ENCODE peak calls at places on chromosomes 16 and 17, in six cellular contexts. One of them, this sample, is unnamed.

GRCh38 chr16:89691231-89691985 is 4.9 kb downstream of the CDK10 start:
- DNase-seq in effector CD4-positive, alpha-beta T cell: no peak
- DNase-seq in activated naive CD4-positive, alpha-beta T cell: no peak
- DNase-seq in nephron progenitor cell: no peak
- DNase-seq in LoVo: no peak
- DNase-seq in activated T-helper 1 cell treated with anti-CD3 and anti-CD28 coated beads, Interleukin-12 subunit alpha, Interleukin-12 subunit beta, Interleukin-2, Interleukin-4 antibody, amounts not matched to agents 30 ng/mL and 10 ng/mL and 1 ng/mL, durations not matched to agents 14 hours and 24 hours and 36 hours: no peak
- DNase-seq in this sample: no peak

GRCh38 chr17:76696763-76697701 is 13.7 kb downstream of the MXRA7 start:
- DNase-seq in activated naive CD4-positive, alpha-beta T cell: no peak
- DNase-seq in LoVo: no peak
- DNase-seq in nephron progenitor cell: no peak
- DNase-seq in effector CD4-positive, alpha-beta T cell: no peak
- DNase-seq in activated T-helper 1 cell treated with anti-CD3 and anti-CD28 coated beads, Interleukin-12 subunit alpha, Interleukin-12 subunit beta, Interleukin-2, Interleukin-4 antibody, amounts not matched to agents 30 ng/mL and 10 ng/mL and 1 ng/mL, durations not matched to agents 14 hours and 24 hours and 36 hours: no peak
- DNase-seq in this sample: no peak

GRCh38 chr16:89801800-89802199 is 14.6 kb downstream of the FANCA start:
- DNase-seq in LoVo: no peak
- DNase-seq in effector CD4-positive, alpha-beta T cell: no peak
- DNase-seq in nephron progenitor cell: no peak
- DNase-seq in activated naive CD4-positive, alpha-beta T cell: no peak
- DNase-seq in activated T-helper 1 cell treated with anti-CD3 and anti-CD28 coated beads, Interleukin-12 subunit alpha, Interleukin-12 subunit beta, Interleukin-2, Interleukin-4 antibody, amounts not matched to agents 30 ng/mL and 10 ng/mL and 1 ng/mL, durations not matched to agents 14 hours and 24 hours and 36 hours: no peak
- DNase-seq in this sample: no peak

GRCh38 chr16:69132424-69133252 is at the start of the genes CHTF8 and UTP4:
- DNase-seq in activated naive CD4-positive, alpha-beta T cell: peak; percentile 83
- DNase-seq in nephron progenitor cell: peak; percentile 90
- DNase-seq in LoVo: peak; percentile 84
- DNase-seq in activated T-helper 1 cell treated with anti-CD3 and anti-CD28 coated beads, Interleukin-12 subunit alpha, Interleukin-12 subunit beta, Interleukin-2, Interleukin-4 antibody, amounts not matched to agents 30 ng/mL and 10 ng/mL and 1 ng/mL, durations not matched to agents 14 hours and 24 hours and 36 hours: peak; percentile 88
- DNase-seq in effector CD4-positive, alpha-beta T cell: peak; percentile 80
- DNase-seq in this sample: peak; percentile 91

GRCh38 chr16:31402687-31403086 is 9.6 kb downstream of the ITGAD start:
- DNase-seq in effector CD4-positive, alpha-beta T cell: no peak
- DNase-seq in activated naive CD4-positive, alpha-beta T cell: no peak
- DNase-seq in activated T-helper 1 cell treated with anti-CD3 and anti-CD28 coated beads, Interleukin-12 subunit alpha, Interleukin-12 subunit beta, Interleukin-2, Interleukin-4 antibody, amounts not matched to agents 30 ng/mL and 10 ng/mL and 1 ng/mL, durations not matched to agents 14 hours and 24 hours and 36 hours: no peak
- DNase-seq in nephron progenitor cell: no peak
- DNase-seq in LoVo: no peak
- DNase-seq in this sample: peak; percentile 36

GRCh38 chr17:30547778-30548177 is 70.6 kb downstream of the GOSR1 start:
- DNase-seq in LoVo: no peak
- DNase-seq in activated naive CD4-positive, alpha-beta T cell: no peak
- DNase-seq in nephron progenitor cell: no peak
- DNase-seq in activated T-helper 1 cell treated with anti-CD3 and anti-CD28 coated beads, Interleukin-12 subunit alpha, Interleukin-12 subunit beta, Interleukin-2, Interleukin-4 antibody, amounts not matched to agents 30 ng/mL and 10 ng/mL and 1 ng/mL, durations not matched to agents 14 hours and 24 hours and 36 hours: no peak
- DNase-seq in effector CD4-positive, alpha-beta T cell: no peak
- DNase-seq in this sample: no peak

GRCh38 chr17:37092041-37092440 is 143.3 kb downstream of the AATF start:
- DNase-seq in LoVo: peak; percentile 28
- DNase-seq in nephron progenitor cell: no peak
- DNase-seq in activated naive CD4-positive, alpha-beta T cell: no peak
- DNase-seq in activated T-helper 1 cell treated with anti-CD3 and anti-CD28 coated beads, Interleukin-12 subunit alpha, Interleukin-12 subunit beta, Interleukin-2, Interleukin-4 antibody, amounts not matched to agents 30 ng/mL and 10 ng/mL and 1 ng/mL, durations not matched to agents 14 hours and 24 hours and 36 hours: no peak
- DNase-seq in effector CD4-positive, alpha-beta T cell: no peak
- DNase-seq in this sample: peak; percentile 42

GRCh38 chr17:73648543-73648820 is 4.2 kb upstream of the SDK2 start:
- DNase-seq in activated T-helper 1 cell treated with anti-CD3 and anti-CD28 coated beads, Interleukin-12 subunit alpha, Interleukin-12 subunit beta, Interleukin-2, Interleukin-4 antibody, amounts not matched to agents 30 ng/mL and 10 ng/mL and 1 ng/mL, durations not matched to agents 14 hours and 24 hours and 36 hours: no peak
- DNase-seq in activated naive CD4-positive, alpha-beta T cell: no peak
- DNase-seq in effector CD4-positive, alpha-beta T cell: no peak
- DNase-seq in LoVo: no peak
- DNase-seq in nephron progenitor cell: no peak
- DNase-seq in this sample: no peak

GRCh38 chr16:80583466-80583865 is 42.7 kb downstream of the DYNLRB2 start:
- DNase-seq in activated naive CD4-positive, alpha-beta T cell: no peak
- DNase-seq in effector CD4-positive, alpha-beta T cell: no peak
- DNase-seq in activated T-helper 1 cell treated with anti-CD3 and anti-CD28 coated beads, Interleukin-12 subunit alpha, Interleukin-12 subunit beta, Interleukin-2, Interleukin-4 antibody, amounts not matched to agents 30 ng/mL and 10 ng/mL and 1 ng/mL, durations not matched to agents 14 hours and 24 hours and 36 hours: peak; percentile 57
- DNase-seq in nephron progenitor cell: no peak
- DNase-seq in LoVo: no peak
- DNase-seq in this sample: no peak

GRCh38 chr16:49652441-49653175 is 203.3 kb downstream of the ZNF423 start:
- DNase-seq in activated naive CD4-positive, alpha-beta T cell: no peak
- DNase-seq in nephron progenitor cell: no peak
- DNase-seq in effector CD4-positive, alpha-beta T cell: no peak
- DNase-seq in LoVo: no peak
- DNase-seq in activated T-helper 1 cell treated with anti-CD3 and anti-CD28 coated beads, Interleukin-12 subunit alpha, Interleukin-12 subunit beta, Interleukin-2, Interleukin-4 antibody, amounts not matched to agents 30 ng/mL and 10 ng/mL and 1 ng/mL, durations not matched to agents 14 hours and 24 hours and 36 hours: no peak
- DNase-seq in this sample: no peak

GRCh38 chr16:88951989-88952388 is 25.0 kb downstream of the CBFA2T3 start:
- DNase-seq in LoVo: no peak
- DNase-seq in nephron progenitor cell: no peak
- DNase-seq in effector CD4-positive, alpha-beta T cell: no peak
- DNase-seq in activated naive CD4-positive, alpha-beta T cell: no peak
- DNase-seq in activated T-helper 1 cell treated with anti-CD3 and anti-CD28 coated beads, Interleukin-12 subunit alpha, Interleukin-12 subunit beta, Interleukin-2, Interleukin-4 antibody, amounts not matched to agents 30 ng/mL and 10 ng/mL and 1 ng/mL, durations not matched to agents 14 hours and 24 hours and 36 hours: no peak
- DNase-seq in this sample: no peak

GRCh38 chr16:6375471-6376075 is 957.1 kb upstream of the RBFOX1 start:
- DNase-seq in nephron progenitor cell: no peak
- DNase-seq in activated naive CD4-positive, alpha-beta T cell: no peak
- DNase-seq in effector CD4-positive, alpha-beta T cell: no peak
- DNase-seq in LoVo: no peak
- DNase-seq in activated T-helper 1 cell treated with anti-CD3 and anti-CD28 coated beads, Interleukin-12 subunit alpha, Interleukin-12 subunit beta, Interleukin-2, Interleukin-4 antibody, amounts not matched to agents 30 ng/mL and 10 ng/mL and 1 ng/mL, durations not matched to agents 14 hours and 24 hours and 36 hours: no peak
- DNase-seq in this sample: no peak

GRCh38 chr17:4710693-4711634 is 532 bp downstream of the ARRB2 start:
- DNase-seq in effector CD4-positive, alpha-beta T cell: peak; percentile 32
- DNase-seq in activated naive CD4-positive, alpha-beta T cell: peak; percentile 34
- DNase-seq in nephron progenitor cell: no peak
- DNase-seq in LoVo: no peak
- DNase-seq in activated T-helper 1 cell treated with anti-CD3 and anti-CD28 coated beads, Interleukin-12 subunit alpha, Interleukin-12 subunit beta, Interleukin-2, Interleukin-4 antibody, amounts not matched to agents 30 ng/mL and 10 ng/mL and 1 ng/mL, durations not matched to agents 14 hours and 24 hours and 36 hours: peak; percentile 55
- DNase-seq in this sample: no peak

GRCh38 chr17:7235693-7236665 is 1.7 kb upstream of the DVL2 start:
- DNase-seq in activated T-helper 1 cell treated with anti-CD3 and anti-CD28 coated beads, Interleukin-12 subunit alpha, Interleukin-12 subunit beta, Interleukin-2, Interleukin-4 antibody, amounts not matched to agents 30 ng/mL and 10 ng/mL and 1 ng/mL, durations not matched to agents 14 hours and 24 hours and 36 hours: no peak
- DNase-seq in effector CD4-positive, alpha-beta T cell: no peak
- DNase-seq in activated naive CD4-positive, alpha-beta T cell: no peak
- DNase-seq in LoVo: no peak
- DNase-seq in nephron progenitor cell: no peak
- DNase-seq in this sample: no peak

GRCh38 chr16:81618661-81619060 is 160.4 kb upstream of the PLCG2 start:
- DNase-seq in activated naive CD4-positive, alpha-beta T cell: no peak
- DNase-seq in activated T-helper 1 cell treated with anti-CD3 and anti-CD28 coated beads, Interleukin-12 subunit alpha, Interleukin-12 subunit beta, Interleukin-2, Interleukin-4 antibody, amounts not matched to agents 30 ng/mL and 10 ng/mL and 1 ng/mL, durations not matched to agents 14 hours and 24 hours and 36 hours: no peak
- DNase-seq in nephron progenitor cell: no peak
- DNase-seq in LoVo: no peak
- DNase-seq in effector CD4-positive, alpha-beta T cell: no peak
- DNase-seq in this sample: no peak

GRCh38 chr17:28426081-28426519 is 20.1 kb upstream of the SLC46A1 start:
- DNase-seq in effector CD4-positive, alpha-beta T cell: no peak
- DNase-seq in LoVo: no peak
- DNase-seq in activated T-helper 1 cell treated with anti-CD3 and anti-CD28 coated beads, Interleukin-12 subunit alpha, Interleukin-12 subunit beta, Interleukin-2, Interleukin-4 antibody, amounts not matched to agents 30 ng/mL and 10 ng/mL and 1 ng/mL, durations not matched to agents 14 hours and 24 hours and 36 hours: no peak
- DNase-seq in activated naive CD4-positive, alpha-beta T cell: no peak
- DNase-seq in nephron progenitor cell: peak; percentile 39
- DNase-seq in this sample: peak; percentile 56

This sample was measured in Calu3.